ENCODE peak calls at places on chromosomes 12 and 14, in eight cellular contexts. X is Calu3; W is central memory CD4-positive, alpha-beta T cell; K is activated CD4-positive, alpha-beta T cell treated with anti-CD3 and anti-CD28 coated beads for 1 hour; M is D721Med; Q is PC-9; A is A172; U is activated naive CD4-positive, alpha-beta T cell treated with anti-CD3 and anti-CD28 coated beads, Interleukin-2, amount 50 U/mL, for 72 hours. D is an unnamed sample.

GRCh38 chr14:92565040-92565717 is 51.6 kb downstream of the RIN3 start:
- DNase-seq in X (no peak), W (no peak), K (no peak), M (no peak), Q (peak; percentile 5), A (no peak), U (no peak), D (no peak)

GRCh38 chr12:4355843-4356327 is 23.6 kb downstream of the FGF23 start:
- DNase-seq in X (peak; percentile 35), W (no peak), K (no peak), M (no peak), Q (peak; percentile 36), A (peak; percentile 7), U (peak; percentile 81), D (no peak)

GRCh38 chr12:90229771-90230170 is 521.1 kb upstream of the ATP2B1 start:
- DNase-seq in X (no peak), W (no peak), K (no peak), M (no peak), Q (no peak), A (peak; percentile 12), U (no peak), D (no peak)

GRCh38 chr14:68630081-68630571 is 162.7 kb downstream of the ZFP36L1 start:
- DNase-seq in X (no peak), W (no peak), K (no peak), M (no peak), Q (no peak), A (no peak), U (no peak), D (no peak)

GRCh38 chr12:44647891-44648690 is 228.0 kb downstream of the NELL2 start:
- DNase-seq in X (no peak), W (no peak), K (no peak), M (no peak), Q (no peak), A (no peak), U (no peak), D (no peak)

GRCh38 chr14:92582706-92583452 is 69.3 kb downstream of the RIN3 start:
- DNase-seq in X (no peak), W (no peak), K (no peak), M (no peak), Q (no peak), A (no peak), U (no peak), D (no peak)

GRCh38 chr12:40063424-40063823 is 42.5 kb downstream of the SLC2A13 start:
- DNase-seq in X (no peak), W (no peak), K (no peak), M (no peak), Q (no peak), A (peak; percentile 27), U (no peak), D (peak; percentile 14)

GRCh38 chr12:65968889-65969509 is 144.7 kb downstream of the HMGA2 start:
- DNase-seq in X (no peak), W (no peak), K (no peak), M (no peak), Q (no peak), A (no peak), U (no peak), D (no peak)

GRCh38 chr12:126772171-126772864 is 1494.7 kb upstream of the TMEM132C start:
- DNase-seq in X (peak; percentile 69), W (peak; percentile 72), K (no peak), M (no peak), Q (peak; percentile 59), A (peak; percentile 99), U (peak; percentile 39), D (no peak)